ENCODE peak calls at places on chromosomes 3 and 15, in seven cellular contexts. One of them, this sample, is unnamed.

GRCh38 chr3:111739241-111739952 is 119.7 kb upstream of the PHLDB2 start:
- DNase-seq in H9: no peak
- DNase-seq in upper lobe of left lung: no peak
- DNase-seq in GM23338: no peak
- DNase-seq in CD8-positive, alpha-beta T cell: no peak
- DNase-seq in IMR-90: peak
- DNase-seq in neural progenitor cell: no peak
- DNase-seq in this sample: no peak

GRCh38 chr3:158273646-158274045 is 163.8 kb downstream of the RSRC1 start:
- DNase-seq in upper lobe of left lung: no peak
- DNase-seq in neural progenitor cell: no peak
- DNase-seq in H9: no peak
- DNase-seq in GM23338: no peak
- DNase-seq in IMR-90: peak
- DNase-seq in CD8-positive, alpha-beta T cell: no peak
- DNase-seq in this sample: no peak

GRCh38 chr15:37933685-37934084 is 755 bp upstream of the TMCO5A start:
- DNase-seq in neural progenitor cell: no peak
- DNase-seq in H9: no peak
- DNase-seq in IMR-90: peak
- DNase-seq in GM23338: no peak
- DNase-seq in upper lobe of left lung: no peak
- DNase-seq in CD8-positive, alpha-beta T cell: no peak
- DNase-seq in this sample: no peak

GRCh38 chr3:178325330-178325729 is 210.9 kb upstream of the KCNMB2 start:
- DNase-seq in upper lobe of left lung: no peak
- DNase-seq in IMR-90: peak
- DNase-seq in H9: no peak
- DNase-seq in GM23338: peak
- DNase-seq in neural progenitor cell: peak
- DNase-seq in CD8-positive, alpha-beta T cell: no peak
- DNase-seq in this sample: no peak

GRCh38 chr15:39582286-39582976 is 1.6 kb downstream of the THBS1 start:
- DNase-seq in GM23338: no peak
- DNase-seq in upper lobe of left lung: peak
- DNase-seq in neural progenitor cell: no peak
- DNase-seq in H9: no peak
- DNase-seq in IMR-90: peak
- DNase-seq in CD8-positive, alpha-beta T cell: no peak
- DNase-seq in this sample: no peak

GRCh38 chr3:147231111-147231510 is 175.2 kb downstream of the ZIC4 start:
- DNase-seq in upper lobe of left lung: no peak
- DNase-seq in GM23338: no peak
- DNase-seq in H9: no peak
- DNase-seq in CD8-positive, alpha-beta T cell: no peak
- DNase-seq in IMR-90: no peak
- DNase-seq in neural progenitor cell: no peak
- DNase-seq in this sample: no peak

GRCh38 chr15:69999392-70000085 is 98.2 kb downstream of the TLE3 start:
- DNase-seq in neural progenitor cell: no peak
- DNase-seq in CD8-positive, alpha-beta T cell: no peak
- DNase-seq in upper lobe of left lung: no peak
- DNase-seq in H9: no peak
- DNase-seq in GM23338: no peak
- DNase-seq in IMR-90: no peak
- DNase-seq in this sample: no peak

GRCh38 chr3:14847613-14848541 is 29.1 kb downstream of the FGD5 start:
- DNase-seq in H9: peak
- DNase-seq in upper lobe of left lung: peak
- DNase-seq in CD8-positive, alpha-beta T cell: no peak
- DNase-seq in GM23338: peak
- DNase-seq in IMR-90: no peak
- DNase-seq in neural progenitor cell: peak
- DNase-seq in this sample: no peak

GRCh38 chr3:166829896-166830295 is 550.2 kb downstream of the ZBBX start:
- DNase-seq in neural progenitor cell: no peak
- DNase-seq in H9: no peak
- DNase-seq in GM23338: no peak
- DNase-seq in IMR-90: no peak
- DNase-seq in CD8-positive, alpha-beta T cell: no peak
- DNase-seq in upper lobe of left lung: no peak
- DNase-seq in this sample: no peak

GRCh38 chr3:119840855-119841254 is 59.0 kb downstream of the NR1I2 start:
- DNase-seq in upper lobe of left lung: no peak
- DNase-seq in H9: no peak
- DNase-seq in CD8-positive, alpha-beta T cell: no peak
- DNase-seq in IMR-90: no peak
- DNase-seq in GM23338: no peak
- DNase-seq in neural progenitor cell: no peak
- DNase-seq in this sample: no peak

GRCh38 chr15:81315452-81316203 is 8.3 kb downstream of the STARD5 start:
- DNase-seq in upper lobe of left lung: no peak
- DNase-seq in GM23338: no peak
- DNase-seq in H9: no peak
- DNase-seq in CD8-positive, alpha-beta T cell: no peak
- DNase-seq in IMR-90: no peak
- DNase-seq in neural progenitor cell: no peak
- DNase-seq in this sample: no peak

GRCh38 chr3:52891164-52891563 is 6.2 kb downstream of the STIMATE start:
- DNase-seq in IMR-90: no peak
- DNase-seq in upper lobe of left lung: peak
- DNase-seq in GM23338: no peak
- DNase-seq in neural progenitor cell: no peak
- DNase-seq in H9: no peak
- DNase-seq in CD8-positive, alpha-beta T cell: no peak
- DNase-seq in this sample: no peak
- H3K27ac ChIP-seq in IMR-90: peak
- H3K27ac ChIP-seq in upper lobe of left lung: peak
- H3K27ac ChIP-seq in GM23338: no peak
- H3K27ac ChIP-seq in neural progenitor cell: no peak
- H3K27ac ChIP-seq in H9: no peak
- H3K27ac ChIP-seq in CD8-positive, alpha-beta T cell: no peak
- H3K27ac ChIP-seq in this sample: no peak

DNA sequence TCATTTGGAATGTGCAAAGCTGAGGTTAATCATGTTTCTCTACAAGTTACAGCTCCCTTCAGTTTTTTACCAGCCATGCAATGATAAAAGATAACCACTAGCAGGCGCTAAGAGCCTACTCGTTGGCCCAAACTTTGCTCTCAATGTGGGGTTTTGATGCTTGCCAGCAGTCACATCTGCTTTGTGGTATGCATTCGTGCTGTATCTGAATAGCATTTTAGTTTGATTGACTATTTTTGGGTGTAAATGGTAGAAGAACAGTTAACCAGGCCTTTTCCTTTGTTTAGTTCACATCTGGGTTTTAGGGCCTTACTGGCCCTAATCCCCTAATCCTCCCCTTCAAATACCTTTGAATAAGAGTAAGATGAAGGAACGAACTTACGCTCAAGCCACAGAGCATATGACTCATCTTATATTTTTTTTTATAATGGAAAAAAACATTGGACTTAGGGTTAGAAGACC is 4.4 kb upstream of the CLDN11 start:
- DNase-seq in upper lobe of left lung: no peak
- DNase-seq in GM23338: peak
- DNase-seq in IMR-90: peak
- DNase-seq in neural progenitor cell: peak
- DNase-seq in H9: no peak
- DNase-seq in CD8-positive, alpha-beta T cell: no peak
- DNase-seq in this sample: peak
- H3K27ac ChIP-seq in upper lobe of left lung: no peak
- H3K27ac ChIP-seq in GM23338: no peak
- H3K27ac ChIP-seq in IMR-90: no peak
- H3K27ac ChIP-seq in neural progenitor cell: no peak
- H3K27ac ChIP-seq in H9: no peak
- H3K27ac ChIP-seq in CD8-positive, alpha-beta T cell: no peak
- H3K27ac ChIP-seq in this sample: no peak

GRCh38 chr3:128006061-128006470 is 46.2 kb upstream of the SEC61A1 start:
- DNase-seq in IMR-90: no peak
- DNase-seq in GM23338: peak
- DNase-seq in H9: no peak
- DNase-seq in upper lobe of left lung: peak
- DNase-seq in CD8-positive, alpha-beta T cell: no peak
- DNase-seq in neural progenitor cell: peak
- DNase-seq in this sample: no peak
- H3K27ac ChIP-seq in IMR-90: no peak
- H3K27ac ChIP-seq in GM23338: peak
- H3K27ac ChIP-seq in H9: no peak
- H3K27ac ChIP-seq in upper lobe of left lung: no peak
- H3K27ac ChIP-seq in CD8-positive, alpha-beta T cell: no peak
- H3K27ac ChIP-seq in neural progenitor cell: no peak
- H3K27ac ChIP-seq in this sample: no peak

DNA sequence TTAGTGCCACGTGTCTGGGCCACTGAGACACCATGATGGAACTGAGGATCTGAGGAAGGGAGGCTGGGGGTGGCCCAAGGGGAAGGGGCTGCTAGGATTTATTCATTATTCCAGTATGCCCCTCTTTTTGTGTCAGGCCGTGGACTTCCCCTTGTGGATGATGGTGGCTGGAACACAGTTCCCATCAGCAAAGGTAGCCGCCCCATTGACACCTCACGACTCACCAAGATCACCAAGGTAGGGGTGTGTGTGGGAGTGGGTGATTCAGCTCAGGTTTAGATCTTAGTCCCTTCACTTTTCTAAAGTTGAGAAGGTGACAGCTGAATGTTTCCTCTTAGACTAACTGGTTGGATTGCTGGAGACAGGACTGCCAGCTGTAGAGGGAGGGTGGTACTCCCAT is 11.3 kb downstream of the EIF4G1 start:
- DNase-seq in upper lobe of left lung: no peak
- DNase-seq in IMR-90: no peak
- DNase-seq in neural progenitor cell: no peak
- DNase-seq in CD8-positive, alpha-beta T cell: no peak
- DNase-seq in H9: no peak
- DNase-seq in GM23338: no peak
- DNase-seq in this sample: no peak
- H3K27ac ChIP-seq in upper lobe of left lung: no peak
- H3K27ac ChIP-seq in IMR-90: no peak
- H3K27ac ChIP-seq in neural progenitor cell: no peak
- H3K27ac ChIP-seq in CD8-positive, alpha-beta T cell: no peak
- H3K27ac ChIP-seq in H9: no peak
- H3K27ac ChIP-seq in GM23338: no peak
- H3K27ac ChIP-seq in this sample: no peak

GRCh38 chr3:123338021-123338619 is 110.8 kb downstream of the ADCY5 start:
- DNase-seq in H9: no peak
- DNase-seq in neural progenitor cell: no peak
- DNase-seq in GM23338: no peak
- DNase-seq in IMR-90: no peak
- DNase-seq in CD8-positive, alpha-beta T cell: no peak
- DNase-seq in upper lobe of left lung: no peak
- DNase-seq in this sample: no peak

GRCh38 chr3:123336441-123336851 is 112.4 kb downstream of the ADCY5 start:
- DNase-seq in upper lobe of left lung: no peak
- DNase-seq in CD8-positive, alpha-beta T cell: no peak
- DNase-seq in H9: no peak
- DNase-seq in IMR-90: no peak
- DNase-seq in GM23338: no peak
- DNase-seq in neural progenitor cell: no peak
- DNase-seq in this sample: no peak

GRCh38 chr3:123336001-123336400 is 112.9 kb downstream of the ADCY5 start:
- DNase-seq in upper lobe of left lung: no peak
- DNase-seq in GM23338: no peak
- DNase-seq in IMR-90: no peak
- DNase-seq in neural progenitor cell: no peak
- DNase-seq in H9: no peak
- DNase-seq in CD8-positive, alpha-beta T cell: no peak
- DNase-seq in this sample: no peak

GRCh38 chr3:123338620-123339061 is 110.2 kb downstream of the ADCY5 start:
- DNase-seq in upper lobe of left lung: no peak
- DNase-seq in GM23338: no peak
- DNase-seq in neural progenitor cell: no peak
- DNase-seq in IMR-90: no peak
- DNase-seq in CD8-positive, alpha-beta T cell: no peak
- DNase-seq in H9: no peak
- DNase-seq in this sample: no peak

GRCh38 chr3:123337226-123337625 is 111.7 kb downstream of the ADCY5 start:
- DNase-seq in CD8-positive, alpha-beta T cell: no peak
- DNase-seq in IMR-90: no peak
- DNase-seq in GM23338: no peak
- DNase-seq in upper lobe of left lung: no peak
- DNase-seq in H9: no peak
- DNase-seq in neural progenitor cell: no peak
- DNase-seq in this sample: no peak
- H3K27ac ChIP-seq in CD8-positive, alpha-beta T cell: no peak
- H3K27ac ChIP-seq in IMR-90: no peak
- H3K27ac ChIP-seq in GM23338: no peak
- H3K27ac ChIP-seq in upper lobe of left lung: no peak
- H3K27ac ChIP-seq in H9: no peak
- H3K27ac ChIP-seq in neural progenitor cell: no peak
- H3K27ac ChIP-seq in this sample: no peak